ENCODE peak calls at places on chromosomes 12 and 14, in five cellular contexts. M is skeletal muscle cell; W is dorsolateral prefrontal cortex; P is COR-L47; A is stimulated activated CD8-positive, alpha-beta memory T cell treated with anti-CD3 and anti-CD28 coated beads, Interleukin-4, amount 100 ng/mL, for 24 hours. L is an unnamed sample.

GRCh38 chr12:95607642-95608041 is 56.4 kb upstream of the USP44 start:
- DNase-seq in P (peak), W (no peak), M (no peak), A (no peak), L (no peak)

GRCh38 chr14:69137456-69138188 is 15.3 kb downstream of the DCAF5 start:
- DNase-seq in M (no peak), P (no peak), W (no peak), A (peak), L (no peak)

GRCh38 chr14:74888164-74889158 is 6.7 kb downstream of the DLST start:
- DNase-seq in P (no peak), A (no peak), M (no peak), W (no peak), L (no peak)

GRCh38 chr12:88546851-88547250 is 33.4 kb downstream of the KITLG start:
- DNase-seq in A (no peak), M (peak), P (no peak), W (no peak), L (no peak)

GRCh38 chr14:81449114-81449513 is 49.0 kb upstream of the STON2 start:
- DNase-seq in W (no peak), M (no peak), P (no peak), A (no peak), L (no peak)

GRCh38 chr14:103194256-103195045 is 71.2 kb downstream of the TNFAIP2 start:
- DNase-seq in P (no peak), M (no peak), A (no peak), W (no peak), L (peak)

GRCh38 chr12:19739195-19739776 is 300.0 kb downstream of the AEBP2 start:
- DNase-seq in M (no peak), P (peak), W (no peak), A (no peak), L (peak)

GRCh38 chr14:104284107-104284592 is 145.8 kb downstream of the KIF26A start:
- DNase-seq in P (peak), A (no peak), W (no peak), M (no peak), L (no peak)

GRCh38 chr12:19916982-19917381 is 451.4 kb upstream of the PDE3A start:
- DNase-seq in P (peak), W (no peak), A (no peak), M (no peak), L (no peak)

GRCh38 chr14:90815817-90816662 is at the start of gene TTC7B:
- DNase-seq in A (no peak), M (no peak), P (no peak), W (peak), L (no peak)

GRCh38 chr14:80419769-80420168 is 208.5 kb upstream of the DIO2 start:
- DNase-seq in A (no peak), P (no peak), W (no peak), M (no peak), L (no peak)